ENCODE peak calls at places on chromosomes 7 and 10, in four cellular contexts. One of them, this sample, is unnamed.

GRCh38 chr10:131464789-131465188 is 153.3 kb upstream of the TCERG1L start:
- DNase-seq in WTC11: no peak
- DNase-seq in K562: no peak
- DNase-seq in H1: no peak
- DNase-seq in this sample: no peak

GRCh38 chr7:33692956-33693355 is 212.4 kb upstream of the BMPER start:
- DNase-seq in H1: no peak
- DNase-seq in WTC11: no peak
- DNase-seq in K562: no peak
- DNase-seq in this sample: no peak

GRCh38 chr7:124489925-124490324 is 275.7 kb downstream of the GPR37 start:
- DNase-seq in WTC11: no peak
- DNase-seq in K562: no peak
- DNase-seq in H1: no peak
- DNase-seq in this sample: no peak

GRCh38 chr10:103192451-103193106 is 493 bp downstream of the NT5C2 start:
- DNase-seq in H1: peak; percentile 77
- DNase-seq in K562: no peak
- DNase-seq in WTC11: peak; percentile 68
- DNase-seq in this sample: peak; percentile 67

GRCh38 chr7:135441791-135442190 is 68.1 kb downstream of the CNOT4 start:
- DNase-seq in WTC11: no peak
- DNase-seq in H1: no peak
- DNase-seq in K562: no peak
- DNase-seq in this sample: no peak

GRCh38 chr7:4021413-4021812 is 660.7 kb upstream of the FOXK1 start:
- DNase-seq in WTC11: no peak
- DNase-seq in K562: no peak
- DNase-seq in H1: no peak
- DNase-seq in this sample: no peak

GRCh38 chr7:29265208-29265923 is 70.8 kb downstream of the CHN2 start:
- DNase-seq in WTC11: no peak
- DNase-seq in H1: peak; percentile 40
- DNase-seq in K562: no peak
- DNase-seq in this sample: no peak

GRCh38 chr7:104940023-104940710 is 73.8 kb upstream of the KMT2E start:
- DNase-seq in WTC11: no peak
- DNase-seq in K562: no peak
- DNase-seq in H1: peak; percentile 56
- DNase-seq in this sample: no peak

GRCh38 chr7:158664406-158664805 is 40.2 kb downstream of the NCAPG2 start:
- DNase-seq in H1: no peak
- DNase-seq in WTC11: no peak
- DNase-seq in K562: no peak
- DNase-seq in this sample: no peak

GRCh38 chr10:119688033-119688508 is 36.9 kb downstream of the BAG3 start:
- DNase-seq in K562: no peak
- DNase-seq in H1: no peak
- DNase-seq in WTC11: no peak
- DNase-seq in this sample: no peak

GRCh38 chr7:151046603-151047573 is 1.4 kb upstream of the ASIC3 start:
- DNase-seq in WTC11: no peak
- DNase-seq in H1: no peak
- DNase-seq in K562: peak; percentile 13
- DNase-seq in this sample: peak; percentile 88

GRCh38 chr7:47314728-47315601 is 266.9 kb downstream of the TNS3 start:
- DNase-seq in H1: peak; percentile 52
- DNase-seq in WTC11: no peak
- DNase-seq in K562: no peak
- DNase-seq in this sample: no peak

GRCh38 chr7:126820925-126821324 is 431.8 kb downstream of the GRM8 start:
- DNase-seq in H1: no peak
- DNase-seq in K562: no peak
- DNase-seq in WTC11: no peak
- DNase-seq in this sample: no peak

GRCh38 chr10:75404023-75404334 is 2.4 kb upstream of the ZNF503 start:
- DNase-seq in K562: no peak
- DNase-seq in WTC11: no peak
- DNase-seq in H1: no peak
- DNase-seq in this sample: no peak

GRCh38 chr7:232571-233455 is 40.4 kb downstream of the FAM20C start:
- DNase-seq in H1: no peak
- DNase-seq in K562: no peak
- DNase-seq in WTC11: no peak
- DNase-seq in this sample: no peak

GRCh38 chr7:31603076-31603475 is 83.9 kb upstream of the PPP1R17 start:
- DNase-seq in K562: no peak
- DNase-seq in WTC11: no peak
- DNase-seq in H1: no peak
- DNase-seq in this sample: no peak

GRCh38 chr10:86827639-86828038 is 71.2 kb downstream of the BMPR1A start:
- DNase-seq in K562: no peak
- DNase-seq in H1: no peak
- DNase-seq in WTC11: no peak
- DNase-seq in this sample: no peak

GRCh38 chr7:70655694-70656093 is 476.2 kb upstream of the GALNT17 start:
- DNase-seq in H1: no peak
- DNase-seq in WTC11: no peak
- DNase-seq in K562: no peak
- DNase-seq in this sample: no peak

GRCh38 chr7:83794834-83795233 is 145.9 kb upstream of the SEMA3E start:
- DNase-seq in H1: no peak
- DNase-seq in WTC11: no peak
- DNase-seq in K562: no peak
- DNase-seq in this sample: no peak

GRCh38 chr10:16809074-16809718 is 8.0 kb downstream of the RSU1 start:
- DNase-seq in WTC11: peak; percentile 72
- DNase-seq in H1: peak; percentile 74
- DNase-seq in K562: peak; percentile 47
- DNase-seq in this sample: peak; percentile 54

GRCh38 chr10:133325761-133326463 is 10.8 kb downstream of the CALY start:
- DNase-seq in H1: peak; percentile 65
- DNase-seq in WTC11: peak; percentile 39
- DNase-seq in K562: peak; percentile 17
- DNase-seq in this sample: peak; percentile 76
- TF ChIP-seq TEAD4 in H1: no peak
- TF ChIP-seq TEAD4 in WTC11: no peak
- TF ChIP-seq TEAD4 in K562: no peak
- TF ChIP-seq TEAD4 in this sample: no peak

DNA sequence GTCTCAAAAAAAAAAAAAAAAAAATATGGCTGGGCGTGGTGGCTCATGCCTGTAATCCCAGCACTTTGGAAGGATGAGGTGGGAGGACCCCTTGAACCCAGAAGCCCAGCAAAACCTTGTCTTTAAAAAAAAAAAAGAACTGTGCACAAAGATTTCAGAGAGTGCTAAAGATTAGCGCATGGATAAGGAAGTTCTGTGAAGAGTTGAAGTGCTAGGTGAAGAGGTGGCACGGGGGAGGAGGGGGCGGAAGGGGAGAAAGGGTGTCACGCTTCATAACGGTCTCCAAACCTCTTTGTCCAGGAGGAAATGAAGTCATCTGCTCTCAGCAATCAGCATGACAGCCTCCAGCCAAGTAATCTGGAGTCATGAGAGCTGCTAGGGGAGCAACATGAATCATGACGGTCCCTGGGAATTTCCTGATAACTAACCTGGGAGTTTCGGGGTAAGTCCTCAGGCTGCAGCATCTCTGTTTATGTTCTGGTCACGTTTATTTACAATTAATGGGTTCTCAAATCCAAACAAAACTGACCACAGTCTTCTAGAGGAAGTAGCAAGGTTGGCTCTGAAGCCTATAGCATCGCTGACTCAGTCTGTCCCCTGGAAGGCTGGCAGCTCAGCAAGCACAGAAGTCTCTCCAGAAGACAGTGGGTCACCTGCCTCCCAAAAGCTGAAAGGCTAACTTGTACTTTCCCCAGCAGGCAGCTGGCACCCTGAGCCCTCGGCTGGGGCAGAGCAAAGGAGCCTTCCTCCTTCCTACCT is 1.9 kb upstream of the PLAU start:
- DNase-seq in WTC11: no peak
- DNase-seq in H1: no peak
- DNase-seq in K562: peak; percentile 49
- DNase-seq in this sample: no peak
- TF ChIP-seq TEAD4 in WTC11: no peak
- TF ChIP-seq TEAD4 in H1: no peak
- TF ChIP-seq TEAD4 in K562: no peak
- TF ChIP-seq TEAD4 in this sample: peak; percentile 56

GRCh38 chr10:27504007-27504890 is at the start of gene RAB18:
- DNase-seq in WTC11: peak; percentile 94
- DNase-seq in K562: peak; percentile 94
- DNase-seq in H1: peak; percentile 92
- DNase-seq in this sample: peak; percentile 93

GRCh38 chr10:27503498-27504006 is 552 bp upstream of the RAB18 start:
- DNase-seq in H1: no peak
- DNase-seq in WTC11: no peak
- DNase-seq in K562: no peak
- DNase-seq in this sample: no peak

GRCh38 chr10:27504897-27505457 is 873 bp downstream of the RAB18 start:
- DNase-seq in H1: no peak
- DNase-seq in K562: peak; percentile 15
- DNase-seq in WTC11: no peak
- DNase-seq in this sample: no peak

GRCh38 chr10:27500886-27501285 is 3.2 kb upstream of the RAB18 start:
- DNase-seq in H1: no peak
- DNase-seq in K562: no peak
- DNase-seq in WTC11: no peak
- DNase-seq in this sample: no peak

DNA sequence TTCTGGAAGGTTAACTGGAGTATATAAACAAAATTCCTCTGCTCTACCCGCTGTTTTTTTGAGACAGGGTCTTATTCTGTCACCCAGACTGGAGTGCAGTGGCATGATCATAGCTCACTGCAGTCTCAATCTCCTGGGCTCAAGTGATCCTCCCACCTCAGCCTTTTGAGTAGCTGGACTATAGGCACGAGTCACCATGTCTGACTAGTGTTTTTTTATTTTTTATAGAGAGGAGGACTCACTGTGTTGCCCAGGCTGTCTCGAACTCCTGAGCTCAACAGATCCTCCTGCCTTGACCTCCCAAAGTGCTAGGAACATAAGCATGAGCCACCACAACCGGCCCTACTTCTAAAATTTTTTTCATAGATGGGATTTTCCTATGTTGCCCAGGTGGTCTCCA is 2.2 kb downstream of the RAB18 start:
- DNase-seq in H1: no peak
- DNase-seq in WTC11: no peak
- DNase-seq in K562: no peak
- DNase-seq in this sample: no peak
- TF ChIP-seq TEAD4 in H1: no peak
- TF ChIP-seq TEAD4 in WTC11: no peak
- TF ChIP-seq TEAD4 in K562: no peak
- TF ChIP-seq TEAD4 in this sample: no peak

GRCh38 chr10:116183733-116184447 is 89.1 kb downstream of the GFRA1 start:
- DNase-seq in WTC11: peak; percentile 21
- DNase-seq in K562: no peak
- DNase-seq in H1: no peak
- DNase-seq in this sample: peak; percentile 60
- TF ChIP-seq TEAD4 in WTC11: no peak
- TF ChIP-seq TEAD4 in K562: no peak
- TF ChIP-seq TEAD4 in H1: peak; percentile 51
- TF ChIP-seq TEAD4 in this sample: no peak

GRCh38 chr7:121103091-121103490 is 114.6 kb downstream of the CPED1 start:
- DNase-seq in K562: no peak
- DNase-seq in WTC11: no peak
- DNase-seq in H1: no peak
- DNase-seq in this sample: no peak
- TF ChIP-seq TEAD4 in K562: no peak
- TF ChIP-seq TEAD4 in WTC11: no peak
- TF ChIP-seq TEAD4 in H1: no peak
- TF ChIP-seq TEAD4 in this sample: no peak